ENCODE peak calls at places on chromosome 6, in five cellular contexts. One of them, this sample, is unnamed.

GRCh38 chr6:156954191-156954590 is 177.0 kb downstream of the ARID1B start:
- DNase-seq in H1: no peak
- DNase-seq in K562: no peak
- DNase-seq in A549: no peak
- DNase-seq in IMR-90: peak
- DNase-seq in this sample: no peak

GRCh38 chr6:3032986-3033385 is 33.3 kb downstream of the NQO2 start:
- DNase-seq in H1: no peak
- DNase-seq in A549: no peak
- DNase-seq in K562: no peak
- DNase-seq in IMR-90: peak
- DNase-seq in this sample: no peak

GRCh38 chr6:72784071-72784470 is 162.2 kb downstream of the KCNQ5 start:
- DNase-seq in H1: no peak
- DNase-seq in K562: no peak
- DNase-seq in IMR-90: peak
- DNase-seq in A549: no peak
- DNase-seq in this sample: no peak

GRCh38 chr6:5518936-5519491 is 257.7 kb downstream of the FARS2 start:
- DNase-seq in IMR-90: no peak
- DNase-seq in A549: no peak
- DNase-seq in K562: no peak
- DNase-seq in H1: no peak
- DNase-seq in this sample: no peak

GRCh38 chr6:89433637-89434499 is 916 bp downstream of the ANKRD6 start:
- DNase-seq in A549: no peak
- DNase-seq in H1: no peak
- DNase-seq in K562: peak
- DNase-seq in IMR-90: no peak
- DNase-seq in this sample: no peak

GRCh38 chr6:170268216-170269129 is 22.4 kb downstream of the DLL1 start:
- DNase-seq in K562: no peak
- DNase-seq in A549: no peak
- DNase-seq in H1: no peak
- DNase-seq in IMR-90: no peak
- DNase-seq in this sample: no peak

GRCh38 chr6:17894905-17895304 is 92.5 kb downstream of the KIF13A start:
- DNase-seq in H1: no peak
- DNase-seq in K562: no peak
- DNase-seq in IMR-90: no peak
- DNase-seq in A549: no peak
- DNase-seq in this sample: no peak

GRCh38 chr6:92126088-92126487 is 1293.3 kb downstream of the EPHA7 start:
- DNase-seq in H1: no peak
- DNase-seq in A549: no peak
- DNase-seq in IMR-90: no peak
- DNase-seq in K562: no peak
- DNase-seq in this sample: peak

GRCh38 chr6:38078671-38079070 is 259.1 kb downstream of the ZFAND3 start:
- DNase-seq in A549: no peak
- DNase-seq in H1: no peak
- DNase-seq in K562: no peak
- DNase-seq in IMR-90: peak
- DNase-seq in this sample: peak

GRCh38 chr6:31651602-31652191 is 764 bp downstream of the BAG6 start:
- DNase-seq in H1: peak
- DNase-seq in IMR-90: peak
- DNase-seq in A549: peak
- DNase-seq in K562: no peak
- DNase-seq in this sample: peak

GRCh38 chr6:170480045-170480714 is 72.9 kb downstream of the PSMB1 start:
- DNase-seq in IMR-90: peak
- DNase-seq in A549: no peak
- DNase-seq in K562: no peak
- DNase-seq in H1: peak
- DNase-seq in this sample: no peak

GRCh38 chr6:133890941-133891813 is 2.3 kb downstream of the TCF21 start:
- DNase-seq in IMR-90: peak
- DNase-seq in H1: no peak
- DNase-seq in A549: peak
- DNase-seq in K562: no peak
- DNase-seq in this sample: no peak

GRCh38 chr6:44462335-44462734 is 74.8 kb downstream of the CDC5L start:
- DNase-seq in K562: no peak
- DNase-seq in A549: no peak
- DNase-seq in IMR-90: no peak
- DNase-seq in H1: no peak
- DNase-seq in this sample: no peak

GRCh38 chr6:36776167-36776566 is 63.1 kb downstream of the CPNE5 start:
- DNase-seq in IMR-90: no peak
- DNase-seq in A549: no peak
- DNase-seq in H1: no peak
- DNase-seq in K562: no peak
- DNase-seq in this sample: no peak

GRCh38 chr6:41062056-41062455 is 9.1 kb downstream of the APOBEC2 start:
- DNase-seq in K562: no peak
- DNase-seq in A549: no peak
- DNase-seq in IMR-90: no peak
- DNase-seq in H1: no peak
- DNase-seq in this sample: no peak

GRCh38 chr6:298233-299049 is 6.2 kb downstream of the DUSP22 start:
- DNase-seq in IMR-90: no peak
- DNase-seq in A549: no peak
- DNase-seq in H1: no peak
- DNase-seq in K562: no peak
- DNase-seq in this sample: no peak

GRCh38 chr6:161242779-161243693 is 30.8 kb downstream of the AGPAT4 start:
- DNase-seq in A549: no peak
- DNase-seq in K562: no peak
- DNase-seq in H1: peak
- DNase-seq in IMR-90: peak
- DNase-seq in this sample: no peak

GRCh38 chr6:137808191-137808590 is 58.9 kb upstream of the TNFAIP3 start:
- DNase-seq in H1: no peak
- DNase-seq in K562: no peak
- DNase-seq in IMR-90: peak
- DNase-seq in A549: no peak
- DNase-seq in this sample: peak

GRCh38 chr6:89270951-89271721 is 44.0 kb downstream of the GABRR2 start:
- DNase-seq in K562: no peak
- DNase-seq in IMR-90: no peak
- DNase-seq in H1: no peak
- DNase-seq in A549: no peak
- DNase-seq in this sample: no peak

GRCh38 chr6:29537714-29538403 is 21.7 kb downstream of the UBD start:
- DNase-seq in K562: no peak
- DNase-seq in IMR-90: no peak
- DNase-seq in H1: no peak
- DNase-seq in A549: no peak
- DNase-seq in this sample: no peak

GRCh38 chr6:152598421-152598820 is 38.7 kb downstream of the SYNE1 start:
- DNase-seq in K562: no peak
- DNase-seq in IMR-90: peak
- DNase-seq in A549: no peak
- DNase-seq in H1: no peak
- DNase-seq in this sample: no peak

GRCh38 chr6:16239090-16239797 is 857 bp downstream of the GMPR start:
- DNase-seq in A549: no peak
- DNase-seq in IMR-90: peak
- DNase-seq in H1: no peak
- DNase-seq in K562: no peak
- DNase-seq in this sample: no peak

GRCh38 chr6:166595949-166596348 is 9.5 kb upstream of the RAMACL start:
- DNase-seq in A549: no peak
- DNase-seq in IMR-90: no peak
- DNase-seq in K562: no peak
- DNase-seq in H1: no peak
- DNase-seq in this sample: no peak

GRCh38 chr6:111804627-111805235 is 68.5 kb downstream of the FYN start:
- DNase-seq in A549: no peak
- DNase-seq in IMR-90: peak
- DNase-seq in K562: peak
- DNase-seq in H1: no peak
- DNase-seq in this sample: no peak

GRCh38 chr6:44053106-44053756 is 74.0 kb downstream of the MRPL14 start:
- DNase-seq in A549: no peak
- DNase-seq in K562: no peak
- DNase-seq in IMR-90: no peak
- DNase-seq in H1: no peak
- DNase-seq in this sample: no peak

GRCh38 chr6:97524846-97525245 is 241.8 kb upstream of the MMS22L start:
- DNase-seq in IMR-90: no peak
- DNase-seq in K562: no peak
- DNase-seq in H1: peak
- DNase-seq in A549: no peak
- DNase-seq in this sample: no peak

GRCh38 chr6:83920017-83920416 is 60.5 kb downstream of the CYB5R4 start:
- DNase-seq in K562: no peak
- DNase-seq in H1: no peak
- DNase-seq in A549: no peak
- DNase-seq in IMR-90: peak
- DNase-seq in this sample: no peak

GRCh38 chr6:118277631-118278030 is 270.5 kb upstream of the PLN start:
- DNase-seq in IMR-90: no peak
- DNase-seq in A549: no peak
- DNase-seq in K562: no peak
- DNase-seq in H1: no peak
- DNase-seq in this sample: no peak

GRCh38 chr6:139539852-139540251 is 165.4 kb upstream of the CITED2 start:
- DNase-seq in IMR-90: peak
- DNase-seq in A549: peak
- DNase-seq in H1: peak
- DNase-seq in K562: no peak
- DNase-seq in this sample: peak

GRCh38 chr6:85641916-85642773 is 541 bp downstream of the SYNCRIP start:
- DNase-seq in H1: no peak
- DNase-seq in IMR-90: peak
- DNase-seq in A549: no peak
- DNase-seq in K562: peak
- DNase-seq in this sample: peak
- TF ChIP-seq MAFK in H1: no peak
- TF ChIP-seq MAFK in IMR-90: no peak
- TF ChIP-seq MAFK in A549: no peak
- TF ChIP-seq MAFK in K562: no peak
- TF ChIP-seq MAFK in this sample: no peak

GRCh38 chr6:53250761-53251672 is 97.7 kb downstream of the ELOVL5 start:
- DNase-seq in K562: no peak
- DNase-seq in IMR-90: peak
- DNase-seq in A549: no peak
- DNase-seq in H1: no peak
- DNase-seq in this sample: no peak
- TF ChIP-seq MAFK in K562: no peak
- TF ChIP-seq MAFK in IMR-90: no peak
- TF ChIP-seq MAFK in A549: no peak
- TF ChIP-seq MAFK in H1: no peak
- TF ChIP-seq MAFK in this sample: no peak

DNA sequence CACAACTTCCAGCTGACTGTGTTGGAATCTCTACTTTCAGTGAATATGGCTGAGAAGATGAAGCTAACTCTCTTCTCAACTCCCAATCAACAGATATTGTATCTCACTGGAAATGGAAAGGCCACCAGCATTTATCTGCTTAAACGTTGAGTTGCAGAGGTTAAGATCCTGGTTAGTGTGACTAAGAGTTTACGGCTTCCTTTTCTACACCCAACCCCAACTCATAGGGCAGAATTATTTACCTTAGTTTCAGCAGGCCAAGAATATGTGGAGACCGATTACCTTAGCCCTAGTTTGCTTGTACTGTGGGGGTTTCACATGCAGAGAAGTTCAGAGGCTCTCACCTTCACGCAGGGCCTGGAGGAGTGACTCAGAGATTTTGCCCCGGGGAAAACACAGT is 1026.6 kb downstream of the EYS start:
- DNase-seq in K562: no peak
- DNase-seq in A549: no peak
- DNase-seq in IMR-90: peak
- DNase-seq in H1: no peak
- DNase-seq in this sample: no peak
- TF ChIP-seq MAFK in K562: no peak
- TF ChIP-seq MAFK in A549: no peak
- TF ChIP-seq MAFK in IMR-90: no peak
- TF ChIP-seq MAFK in H1: no peak
- TF ChIP-seq MAFK in this sample: no peak

DNA sequence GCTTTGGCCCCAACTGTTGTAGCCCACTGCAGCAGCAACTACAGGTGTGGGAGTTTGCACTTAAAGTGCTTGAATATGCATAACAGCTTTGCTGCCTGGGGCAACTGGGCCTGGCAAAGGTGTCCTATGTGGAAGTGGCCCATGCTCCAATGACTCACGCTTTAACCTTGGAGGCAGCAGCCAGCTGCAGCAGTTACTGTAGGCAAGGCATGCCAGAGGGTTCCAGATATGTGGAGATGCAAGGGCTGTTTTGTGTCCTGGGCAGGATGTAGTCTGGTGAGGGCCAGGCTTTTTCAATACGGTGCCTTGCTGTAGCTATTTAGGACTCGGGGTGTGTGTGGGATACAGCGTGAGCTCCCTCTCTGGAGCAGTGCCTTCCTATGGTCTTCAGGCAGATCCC is 150.3 kb downstream of the NKAIN2 start:
- DNase-seq in A549: no peak
- DNase-seq in IMR-90: no peak
- DNase-seq in K562: no peak
- DNase-seq in H1: no peak
- DNase-seq in this sample: no peak
- TF ChIP-seq MAFK in A549: no peak
- TF ChIP-seq MAFK in IMR-90: no peak
- TF ChIP-seq MAFK in K562: no peak
- TF ChIP-seq MAFK in H1: no peak
- TF ChIP-seq MAFK in this sample: no peak

GRCh38 chr6:21914121-21914973 is 320.8 kb downstream of the SOX4 start:
- DNase-seq in H1: no peak
- DNase-seq in K562: no peak
- DNase-seq in A549: no peak
- DNase-seq in IMR-90: peak
- DNase-seq in this sample: no peak
- TF ChIP-seq MAFK in H1: no peak
- TF ChIP-seq MAFK in K562: no peak
- TF ChIP-seq MAFK in A549: no peak
- TF ChIP-seq MAFK in IMR-90: no peak
- TF ChIP-seq MAFK in this sample: no peak